ENCODE peak calls at places on chromosomes 6 and 20, in eight cellular contexts. N is immature natural killer cell; V is MV-4-11; X is mucosa of descending colon; S is stomach; G is RCC 7860; Q is NCI-H345; P is stimulated activated CD4-positive, alpha-beta T cell treated with anti-CD3 and anti-CD28 coated beads, Interleukin-12 subunit alpha, Interleukin-12 subunit beta, amount 100 ng/mL, for 24 hours. H is an unnamed sample.

GRCh38 chr6:30711758-30712380 is 5.2 kb downstream of the MDC1 start:
- DNase-seq in N (peak; percentile 53), V (no peak), X (peak; percentile 12), S (no peak), G (no peak), Q (no peak), P (no peak), H (no peak)

GRCh38 chr6:14799928-14800327 is 445.9 kb upstream of the JARID2 start:
- DNase-seq in N (peak; percentile 17), V (peak; percentile 80), X (no peak), S (peak; percentile 59), G (peak; percentile 27), Q (no peak), P (peak; percentile 5), H (peak; percentile 49)

GRCh38 chr6:104633125-104633524 is 226.6 kb downstream of the HACE1 start:
- DNase-seq in N (no peak), V (no peak), X (no peak), S (no peak), G (no peak), Q (no peak), P (no peak), H (no peak)

GRCh38 chr6:33824461-33825154 is 20.8 kb upstream of the MLN start:
- DNase-seq in N (no peak), V (peak; percentile 24), X (peak; percentile 70), S (peak; percentile 32), G (no peak), Q (no peak), P (no peak), H (no peak)

GRCh38 chr6:16236648-16237199 is 1.7 kb upstream of the GMPR start:
- DNase-seq in N (no peak), V (peak; percentile 88), X (no peak), S (peak; percentile 68), G (no peak), Q (no peak), P (no peak), H (no peak)

GRCh38 chr6:52946301-52946700 is 36.8 kb upstream of the GSTA3 start:
- DNase-seq in N (no peak), V (no peak), X (no peak), S (no peak), G (no peak), Q (no peak), P (no peak), H (no peak)

GRCh38 chr6:56642366-56643261 is at the start of gene DST:
- DNase-seq in N (no peak), V (no peak), X (no peak), S (no peak), G (no peak), Q (no peak), P (no peak), H (no peak)

GRCh38 chr6:139510040-139510815 is 135.8 kb upstream of the CITED2 start:
- DNase-seq in N (no peak), V (no peak), X (no peak), S (no peak), G (no peak), Q (no peak), P (no peak), H (no peak)

GRCh38 chr6:123509112-123509511 is 127.6 kb downstream of the TRDN start:
- DNase-seq in N (no peak), V (no peak), X (no peak), S (no peak), G (no peak), Q (no peak), P (no peak), H (no peak)

GRCh38 chr6:72022830-72023229 is 136.5 kb downstream of the RIMS1 start:
- DNase-seq in N (no peak), V (no peak), X (no peak), S (no peak), G (no peak), Q (no peak), P (no peak), H (no peak)

GRCh38 chr6:144528605-144529425 is 243.7 kb downstream of the UTRN start:
- DNase-seq in N (no peak), V (no peak), X (no peak), S (no peak), G (peak; percentile 64), Q (no peak), P (no peak), H (no peak)

GRCh38 chr20:49964964-49965780 is 17.6 kb upstream of the SNAI1 start:
- DNase-seq in N (peak; percentile 8), V (peak; percentile 25), X (no peak), S (peak; percentile 37), G (peak; percentile 40), Q (no peak), P (no peak), H (no peak)

GRCh38 chr6:2378891-2379652 is 133.7 kb upstream of the GMDS start:
- DNase-seq in N (no peak), V (no peak), X (no peak), S (no peak), G (peak; percentile 48), Q (no peak), P (no peak), H (no peak)

GRCh38 chr6:168524644-168525043 is 83.7 kb downstream of the SMOC2 start:
- DNase-seq in N (no peak), V (peak; percentile 24), X (no peak), S (no peak), G (no peak), Q (no peak), P (no peak), H (no peak)

GRCh38 chr6:3835055-3835731 is 14.0 kb upstream of the FAM50B start:
- DNase-seq in N (no peak), V (peak; percentile 65), X (no peak), S (peak; percentile 37), G (no peak), Q (no peak), P (no peak), H (peak; percentile 74)

GRCh38 chr6:47810885-47811284 is 29.1 kb downstream of the OPN5 start:
- DNase-seq in N (no peak), V (no peak), X (no peak), S (no peak), G (no peak), Q (no peak), P (no peak), H (no peak)

GRCh38 chr20:51641866-51642265 is 99.3 kb upstream of the NFATC2 start:
- DNase-seq in N (no peak), V (no peak), X (no peak), S (no peak), G (no peak), Q (no peak), P (no peak), H (no peak)

GRCh38 chr20:35511814-35512420 is 17.5 kb downstream of the C20orf173 start:
- DNase-seq in N (no peak), V (peak; percentile 2), X (no peak), S (peak; percentile 40), G (peak; percentile 26), Q (peak; percentile 22), P (no peak), H (no peak)

GRCh38 chr20:60718743-60719142 is 533.3 kb upstream of the CDH4 start:
- DNase-seq in N (no peak), V (no peak), X (no peak), S (no peak), G (no peak), Q (no peak), P (no peak), H (no peak)

GRCh38 chr6:89251170-89251569 is 34.0 kb upstream of the GABRR1 start:
- DNase-seq in N (no peak), V (no peak), X (no peak), S (no peak), G (no peak), Q (no peak), P (no peak), H (no peak)

GRCh38 chr6:18155864-18156396 is 708 bp downstream of the KDM1B start:
- DNase-seq in N (no peak), V (peak; percentile 54), X (peak; percentile 87), S (peak; percentile 82), G (peak; percentile 49), Q (peak; percentile 85), P (peak; percentile 13), H (peak; percentile 29)

GRCh38 chr20:32982617-32983458 is 21.4 kb downstream of the SUN5 start:
- DNase-seq in N (no peak), V (no peak), X (no peak), S (peak; percentile 38), G (no peak), Q (peak; percentile 19), P (no peak), H (no peak)

GRCh38 chr6:39074486-39074885 is 25.9 kb downstream of the GLP1R start:
- DNase-seq in N (no peak), V (no peak), X (no peak), S (peak; percentile 14), G (no peak), Q (no peak), P (no peak), H (no peak)

GRCh38 chr6:106490030-106490429 is 129.5 kb downstream of the CRYBG1 start:
- DNase-seq in N (no peak), V (peak; percentile 78), X (no peak), S (no peak), G (no peak), Q (no peak), P (no peak), H (no peak)

GRCh38 chr6:51028271-51028670 is 209.6 kb downstream of the TFAP2B start:
- DNase-seq in N (no peak), V (no peak), X (no peak), S (no peak), G (peak; percentile 73), Q (no peak), P (no peak), H (no peak)

GRCh38 chr20:13283869-13284268 is 62.8 kb downstream of the ISM1 start:
- DNase-seq in N (no peak), V (no peak), X (no peak), S (no peak), G (no peak), Q (no peak), P (no peak), H (no peak)

H was measured in gastrocnemius medialis.